ENCODE peak calls at places on chromosomes 4 and X, in nine cellular contexts. K is GM23338, M is PC-9, U is right atrium auricular region, V is pancreas, O is fibroblast of lung, I is RWPE2, G is endothelial cell of umbilical vein, C is esophagus squamous epithelium. P is an unnamed sample.

GRCh38 chr4:54120517-54120916 is 20.6 kb downstream of the GSX2 start:
- DNase-seq in K (no peak), M (no peak), U (no peak), V (no peak), O (no peak), I (no peak), G (no peak), C (no peak), P (no peak)

GRCh38 chr4:71026086-71026485 is 32.6 kb downstream of the DCK start:
- DNase-seq in K (no peak), M (no peak), U (no peak), V (peak; percentile 24), O (peak; percentile 82), I (no peak), G (peak; percentile 82), C (no peak), P (no peak)

GRCh38 chr4:78864405-78865024 is 74.7 kb downstream of the PAQR3 start:
- DNase-seq in K (peak; percentile 72), M (peak; percentile 59), U (no peak), V (peak; percentile 8), O (peak; percentile 65), I (no peak), G (peak; percentile 85), C (no peak), P (no peak)

GRCh38 chr4:86315579-86315978 is 44.3 kb downstream of the MAPK10 start:
- DNase-seq in K (no peak), M (no peak), U (no peak), V (no peak), O (no peak), I (no peak), G (no peak), C (no peak), P (no peak)

GRCh38 chrX:55783723-55784122 is 66.2 kb downstream of the RRAGB start:
- DNase-seq in K (no peak), M (no peak), U (no peak), V (no peak), O (peak; percentile 31), I (no peak), G (no peak), C (no peak), P (no peak)

GRCh38 chrX:20060961-20061868 is 55.5 kb downstream of the MAP7D2 start:
- DNase-seq in K (no peak), M (no peak), U (no peak), V (no peak), O (no peak), I (no peak), G (no peak), C (no peak), P (no peak)

GRCh38 chr4:112747035-112747434 is 110.1 kb downstream of the LARP7 start:
- DNase-seq in K (peak; percentile 83), M (peak; percentile 89), U (no peak), V (no peak), O (no peak), I (no peak), G (no peak), C (no peak), P (no peak)

GRCh38 chr4:56688094-56688647 is 7.1 kb upstream of the HOPX start:
- DNase-seq in K (no peak), M (no peak), U (no peak), V (no peak), O (no peak), I (no peak), G (no peak), C (no peak), P (no peak)

GRCh38 chr4:70994387-70995099 is 1.1 kb downstream of the DCK start:
- DNase-seq in K (no peak), M (no peak), U (no peak), V (no peak), O (no peak), I (no peak), G (no peak), C (no peak), P (no peak)

DNA sequence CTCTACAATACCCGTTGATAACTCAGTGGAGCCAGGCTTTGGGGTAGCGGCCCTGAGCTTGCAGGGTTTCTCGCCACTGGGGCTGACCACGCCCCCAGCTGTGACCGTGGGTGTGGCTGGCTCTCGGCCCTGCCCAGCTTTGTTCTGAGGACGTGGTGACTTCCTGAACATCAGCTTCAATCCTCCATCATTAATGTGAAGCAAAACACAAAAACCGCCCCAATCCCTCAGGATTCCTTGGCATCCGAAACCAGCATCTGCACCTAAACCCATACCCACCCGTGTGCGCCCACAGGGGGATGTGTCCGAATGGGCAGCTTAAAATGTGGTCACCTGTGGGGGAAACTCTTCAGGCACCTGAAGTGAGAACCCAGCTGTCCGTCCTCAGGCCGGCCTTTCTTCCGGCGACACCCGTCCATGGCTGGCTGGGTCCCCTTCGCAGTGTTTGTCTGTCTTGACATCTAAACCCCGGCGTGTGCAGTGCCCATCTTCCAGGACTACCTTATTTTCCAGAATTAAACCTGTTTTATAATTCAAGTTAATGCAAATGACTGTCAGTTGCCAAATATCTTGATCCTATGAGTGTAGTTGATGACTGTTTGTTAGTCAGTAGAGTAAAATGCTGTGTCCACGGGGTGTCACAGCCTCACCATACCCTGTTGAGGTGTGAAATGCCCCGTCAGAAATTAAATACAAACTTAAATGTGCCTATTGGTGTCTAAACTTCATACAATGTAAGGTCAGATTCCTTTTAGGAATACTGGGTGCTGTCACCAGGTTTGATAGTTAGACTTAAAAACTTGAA is 27.3 kb downstream of the NELFA start:
- DNase-seq in K (peak; percentile 64), M (no peak), U (no peak), V (no peak), O (no peak), I (peak; percentile 37), G (no peak), C (no peak), P (no peak)
- TF ChIP-seq CTCF in K (no peak), M (no peak), U (no peak), V (no peak), O (no peak), I (no peak), G (no peak), C (no peak), P (no peak)

GRCh38 chr4:147824316-147824715 is 92.4 kb downstream of the ARHGAP10 start:
- DNase-seq in K (no peak), M (no peak), U (no peak), V (no peak), O (no peak), I (no peak), G (no peak), C (no peak), P (no peak)

GRCh38 chr4:147823135-147823534 is 91.2 kb downstream of the ARHGAP10 start:
- DNase-seq in K (no peak), M (no peak), U (no peak), V (no peak), O (no peak), I (no peak), G (no peak), C (no peak), P (no peak)

GRCh38 chr4:147825451-147826287 is 93.8 kb downstream of the ARHGAP10 start:
- DNase-seq in K (no peak), M (no peak), U (no peak), V (peak; percentile 81), O (peak; percentile 60), I (peak; percentile 72), G (peak; percentile 67), C (no peak), P (no peak)

GRCh38 chr4:147826288-147826646 is 94.4 kb downstream of the ARHGAP10 start:
- DNase-seq in K (no peak), M (no peak), U (no peak), V (peak; percentile 81), O (no peak), I (no peak), G (no peak), C (no peak), P (no peak)

DNA sequence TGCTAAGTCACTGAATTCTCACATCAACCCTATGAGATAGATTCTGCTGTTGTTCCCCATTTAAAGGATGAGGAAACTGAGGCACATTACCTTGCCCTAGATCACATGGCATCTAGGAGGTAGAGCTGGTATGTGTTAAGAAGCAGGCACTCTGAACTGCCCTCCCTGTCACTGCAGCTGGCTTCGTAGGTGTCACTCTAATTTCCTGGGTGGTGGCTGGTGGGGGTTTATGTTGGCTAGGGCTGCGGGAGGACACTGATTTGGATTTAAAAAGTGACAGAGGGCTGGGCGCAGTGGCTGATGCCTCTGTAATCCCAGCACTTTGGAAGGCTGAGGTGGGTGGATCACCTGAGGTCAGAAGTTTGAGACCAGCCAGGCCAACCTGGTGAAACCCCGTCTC is 93.0 kb downstream of the ARHGAP10 start:
- DNase-seq in K (no peak), M (no peak), U (no peak), V (no peak), O (no peak), I (no peak), G (no peak), C (no peak), P (no peak)
- H3K4me1 ChIP-seq in K (peaks cover under 1% of the 10 kb centered on the region), M (peaks cover 18% of the 10 kb centered on the region), U (no peaks in the 10 kb centered on the region), V (peaks cover 28% of the 10 kb centered on the region), O (peaks cover 14% of the 10 kb centered on the region), I (peaks cover 61% of the 10 kb centered on the region), G (peaks cover 24% of the 10 kb centered on the region), C (peaks cover 48% of the 10 kb centered on the region), P (no peaks in the 10 kb centered on the region)

DNA sequence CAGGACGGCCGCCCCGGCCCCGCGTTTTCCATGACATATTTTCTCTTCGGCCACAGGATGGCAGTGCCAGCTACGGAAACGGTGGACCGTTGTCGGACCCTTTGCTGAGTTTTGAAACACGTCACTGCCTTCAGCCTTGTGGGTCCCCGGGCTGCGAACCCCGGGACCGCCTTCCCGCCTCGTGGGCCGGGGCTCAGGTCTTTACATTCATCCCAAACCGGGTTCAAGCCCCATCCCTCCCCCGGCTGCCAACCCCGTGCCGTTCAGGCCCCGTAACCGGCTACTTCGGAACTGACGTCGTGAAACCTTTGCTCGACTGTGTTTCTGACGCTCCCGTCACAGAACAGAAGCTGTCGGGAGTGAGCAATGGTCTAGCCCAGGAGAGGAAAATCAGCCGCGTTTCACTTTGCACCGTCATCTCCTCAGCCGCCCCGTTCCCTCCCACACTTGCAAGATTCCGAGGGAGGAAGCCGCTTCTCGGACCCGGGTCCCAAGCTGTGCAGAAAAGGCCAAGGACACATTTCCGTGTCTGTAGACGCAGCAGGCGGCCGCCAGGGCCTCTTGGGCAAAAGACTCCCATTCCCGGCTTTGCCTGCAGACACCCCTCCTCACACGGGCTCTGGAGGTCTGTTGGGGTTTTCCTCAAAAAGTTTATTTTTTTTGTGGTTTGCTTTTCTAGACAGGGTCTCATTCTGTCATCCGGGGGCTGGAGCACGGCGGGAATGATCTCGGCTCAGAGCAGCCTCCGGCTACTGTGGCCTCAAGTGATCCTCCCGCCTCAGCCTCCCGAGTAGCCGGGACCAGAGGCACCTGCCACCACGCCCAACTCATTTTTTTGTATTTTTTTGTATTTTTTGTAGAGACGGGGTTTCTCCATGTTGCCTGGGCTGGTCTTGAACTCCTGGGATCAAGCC is 41.4 kb upstream of the PPP2R3B start:
- DNase-seq in K (peak; percentile 86), M (no peak), U (no peak), V (no peak), O (no peak), I (no peak), G (no peak), C (no peak), P (peak; percentile 15)
- TF ChIP-seq CTCF in K (peak; percentile 55), M (no peak), U (peak; percentile 22), V (no peak), O (no peak), I (peak; percentile 7), G (peak; percentile 16), C (no peak), P (no peak)

DNA sequence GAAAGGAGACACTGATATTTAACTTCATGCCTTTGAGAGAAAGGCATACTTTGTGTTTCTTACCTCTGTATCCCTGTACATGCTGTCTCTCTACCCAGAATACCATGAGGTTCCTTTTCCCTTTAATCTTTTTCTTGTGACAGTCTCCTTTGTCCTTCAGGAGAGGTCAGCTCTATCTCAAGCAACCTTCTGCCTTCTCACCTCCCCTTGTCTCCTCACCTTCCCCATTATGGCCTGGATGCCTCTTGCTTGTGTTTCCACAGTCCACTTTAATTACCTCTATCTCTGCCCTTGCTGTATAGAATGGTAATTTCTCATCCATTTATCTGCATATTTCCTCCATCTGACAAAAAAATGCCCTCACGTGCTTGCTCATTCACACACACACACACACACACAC is 28.4 kb downstream of the MSN start:
- DNase-seq in K (no peak), M (no peak), U (no peak), V (no peak), O (no peak), I (no peak), G (no peak), C (no peak), P (no peak)
- H3K4me1 ChIP-seq in K (peaks cover 25% of the 10 kb centered on the region), M (no peaks in the 10 kb centered on the region), U (no peaks in the 10 kb centered on the region), V (no peaks in the 10 kb centered on the region), O (peaks cover 20% of the 10 kb centered on the region), I (peaks cover 44% of the 10 kb centered on the region), G (peaks cover 60% of the 10 kb centered on the region), C (peaks cover 34% of the 10 kb centered on the region), P (no peaks in the 10 kb centered on the region)